ENCODE peak calls at places on chromosome 18, in four cellular contexts. G, K, Q and L are unnamed samples.

GRCh38 chr18:59432796-59433195 is 73.7 kb upstream of the LMAN1 start:
- DNase-seq in Q (no peak), G (no peak), K (no peak), L (no peak)

GRCh38 chr18:58998421-58999203 is 133.9 kb downstream of the ZNF532 start:
- DNase-seq in G (peak; percentile 70), Q (no peak), K (no peak), L (peak; percentile 28)

GRCh38 chr18:7626922-7627440 is 59.9 kb downstream of the PTPRM start:
- DNase-seq in G (peak; percentile 80), Q (no peak), K (peak; percentile 46), L (peak; percentile 9)

GRCh38 chr18:34809697-34810096 is 99.6 kb downstream of the DTNA start:
- DNase-seq in G (peak; percentile 32), K (peak; percentile 31), Q (no peak), L (no peak)

GRCh38 chr18:21264651-21265050 is 22.6 kb downstream of the GREB1L start:
- DNase-seq in K (peak; percentile 27), Q (no peak), G (no peak), L (no peak)

GRCh38 chr18:76445275-76445674 is 49.8 kb downstream of the ZNF516 start:
- DNase-seq in K (peak; percentile 12), G (peak; percentile 84), Q (no peak), L (no peak)

GRCh38 chr18:75472391-75472790 is 44.9 kb upstream of the SMIM21 start:
- DNase-seq in K (no peak), G (no peak), Q (no peak), L (no peak)

GRCh38 chr18:34493566-34494358 is 216.3 kb upstream of the DTNA start:
- DNase-seq in Q (no peak), G (no peak), K (peak; percentile 13), L (no peak)

GRCh38 chr18:48940854-48941531 is 9.8 kb downstream of the SMAD7 start:
- DNase-seq in G (peak; percentile 45), Q (no peak), K (peak; percentile 58), L (no peak)

GRCh38 chr18:77079088-77079487 is 53.5 kb downstream of the MBP start:
- DNase-seq in K (no peak), Q (no peak), G (no peak), L (no peak)

GRCh38 chr18:75090336-75090735 is 118.6 kb downstream of the PTGR3 start:
- DNase-seq in Q (no peak), G (no peak), K (no peak), L (no peak)

GRCh38 chr18:76496200-76496890 is 1.3 kb upstream of the ZNF516 start:
- DNase-seq in Q (peak; percentile 16), G (peak; percentile 74), K (no peak), L (no peak)

GRCh38 chr18:55372205-55372604 is 215.8 kb downstream of the TCF4 start:
- DNase-seq in Q (no peak), G (no peak), K (no peak), L (no peak)

GRCh38 chr18:42164556-42164955 is 209.5 kb downstream of the PIK3C3 start:
- DNase-seq in K (no peak), Q (no peak), G (no peak), L (no peak)

GRCh38 chr18:13145636-13146190 is 72.8 kb upstream of the LDLRAD4 start:
- DNase-seq in Q (no peak), G (no peak), K (no peak), L (no peak)

GRCh38 chr18:77067315-77068061 is 65.1 kb downstream of the MBP start:
- DNase-seq in G (peak; percentile 96), Q (no peak), K (peak; percentile 86), L (no peak)

GRCh38 chr18:35789543-35789942 is 182.9 kb upstream of the RMP24 start:
- DNase-seq in G (no peak), Q (no peak), K (no peak), L (no peak)

DNA sequence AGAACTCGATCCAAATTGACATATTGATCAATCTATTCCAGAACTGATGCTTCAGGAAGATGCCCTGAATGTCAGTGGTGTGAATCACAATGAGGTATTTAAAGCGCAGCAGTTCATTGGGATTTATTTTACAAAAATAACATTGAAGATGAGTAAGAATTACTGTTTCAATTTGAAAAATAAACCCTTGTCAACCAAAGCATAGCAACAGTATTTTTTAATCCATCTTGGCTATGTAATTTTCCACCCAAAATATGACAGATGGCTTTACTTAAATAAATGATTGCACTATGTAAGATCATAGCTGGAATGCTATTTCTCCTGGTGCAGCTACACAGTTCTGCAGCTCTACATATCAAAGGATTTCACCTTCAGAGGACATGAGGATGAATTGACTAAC is 398.2 kb upstream of the CDH20 start:
- DNase-seq in Q (no peak), K (no peak), G (no peak), L (no peak)
- H3K9me1 ChIP-seq in Q (no peaks in the 10 kb centered on the region), K (no peaks in the 10 kb centered on the region), G (no peaks in the 10 kb centered on the region), L (no peaks in the 10 kb centered on the region)

GRCh38 chr18:27661320-27662049 is 476.4 kb upstream of the CHST9 start:
- DNase-seq in Q (no peak), K (no peak), G (no peak), L (no peak)
- H3K9ac ChIP-seq in Q (no peak overlapping the region), K (no peak overlapping the region), G (no peak overlapping the region), L (no peak overlapping the region)

DNA sequence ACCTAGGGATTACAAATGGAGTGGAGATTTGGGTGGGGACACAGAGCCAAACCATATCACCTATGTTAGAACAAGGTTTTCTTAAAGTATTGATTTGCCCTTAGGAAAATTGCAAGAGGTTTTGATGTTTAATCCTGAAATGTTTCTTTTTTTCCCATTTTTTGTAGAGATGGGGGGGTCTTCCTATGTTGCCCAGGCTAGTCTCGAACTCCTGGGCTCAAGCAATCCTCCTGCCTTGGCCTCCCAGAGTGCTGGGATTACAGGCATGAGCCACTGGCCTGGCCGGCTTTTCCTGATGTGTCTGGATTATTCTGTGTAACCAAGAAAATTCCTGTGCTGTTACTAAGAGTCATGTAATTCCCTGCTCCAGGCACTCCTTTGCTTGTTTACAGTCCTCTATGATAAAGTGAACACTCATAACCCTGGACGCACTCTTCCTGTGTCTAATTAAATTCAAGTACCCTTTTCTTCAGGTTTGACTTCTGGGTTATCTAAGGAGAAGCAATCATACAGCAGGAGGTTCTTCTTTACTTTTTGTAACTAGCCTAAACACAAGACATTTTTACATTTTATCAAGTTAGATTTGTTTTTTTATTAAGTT is 15.0 kb upstream of the CTDP1 start:
- DNase-seq in K (no peak), Q (no peak), G (peak; percentile 85), L (peak; percentile 50)
- H3K9me1 ChIP-seq in K (no peaks in the 10 kb centered on the region), Q (no peaks in the 10 kb centered on the region), G (no peaks in the 10 kb centered on the region), L (no peaks in the 10 kb centered on the region)

GRCh38 chr18:22838639-22839487 is 94.3 kb upstream of the RBBP8 start:
- DNase-seq in Q (no peak), G (no peak), K (no peak), L (no peak)
- H3K9ac ChIP-seq in Q (no peak overlapping the region), G (peak overlapping the region; percentile 42), K (no peak overlapping the region), L (peak overlapping the region; percentile 48)

GRCh38 chr18:57073516-57074187 is 73.2 kb upstream of the BOD1L2 start:
- DNase-seq in G (no peak), Q (no peak), K (no peak), L (no peak)
- H3K9me1 ChIP-seq in G (no peaks in the 10 kb centered on the region), Q (no peaks in the 10 kb centered on the region), K (no peaks in the 10 kb centered on the region), L (no peaks in the 10 kb centered on the region)

GRCh38 chr18:79952457-79952995 is 1.1 kb upstream of the SLC66A2 start:
- DNase-seq in Q (no peak), K (no peak), G (no peak), L (no peak)
- H3K9ac ChIP-seq in Q (no peak overlapping the region), K (peak overlapping the region; percentile 54), G (peak overlapping the region; percentile 77), L (peak overlapping the region; percentile 70)

DNA sequence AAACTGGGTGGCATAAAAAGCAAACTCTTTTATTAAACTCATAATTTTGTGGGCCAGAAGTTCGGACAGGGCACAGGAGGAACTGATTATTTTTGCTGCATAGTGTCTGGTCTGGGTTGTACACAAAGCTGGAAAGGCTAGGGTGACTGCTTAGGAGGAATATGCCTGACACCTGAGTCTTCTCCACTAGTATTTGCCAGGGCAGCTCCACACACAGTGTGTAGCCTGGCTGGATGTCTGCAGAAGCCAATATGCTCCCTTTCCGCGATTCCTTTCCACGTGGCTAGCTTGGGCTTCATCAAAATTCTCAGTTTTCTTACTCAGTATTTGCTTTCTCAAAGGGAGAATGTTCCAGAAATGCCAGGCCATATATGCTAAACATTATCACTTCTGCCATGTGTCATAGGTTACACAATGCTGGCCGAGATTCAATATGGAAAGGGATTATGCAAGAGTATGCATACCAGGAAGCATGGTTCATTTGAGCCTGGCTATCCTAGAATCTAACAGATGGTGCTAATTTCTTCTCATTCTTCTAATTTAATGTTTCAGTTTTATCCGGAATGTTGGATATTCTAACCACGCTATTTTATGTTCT is 142.7 kb upstream of the DOK6 start:
- DNase-seq in G (peak; percentile 69), Q (no peak), K (peak; percentile 5), L (no peak)
- H3K9me1 ChIP-seq in G (peaks cover 3% of the 10 kb centered on the region), Q (no peaks in the 10 kb centered on the region), K (no peaks in the 10 kb centered on the region), L (no peaks in the 10 kb centered on the region)

DNA sequence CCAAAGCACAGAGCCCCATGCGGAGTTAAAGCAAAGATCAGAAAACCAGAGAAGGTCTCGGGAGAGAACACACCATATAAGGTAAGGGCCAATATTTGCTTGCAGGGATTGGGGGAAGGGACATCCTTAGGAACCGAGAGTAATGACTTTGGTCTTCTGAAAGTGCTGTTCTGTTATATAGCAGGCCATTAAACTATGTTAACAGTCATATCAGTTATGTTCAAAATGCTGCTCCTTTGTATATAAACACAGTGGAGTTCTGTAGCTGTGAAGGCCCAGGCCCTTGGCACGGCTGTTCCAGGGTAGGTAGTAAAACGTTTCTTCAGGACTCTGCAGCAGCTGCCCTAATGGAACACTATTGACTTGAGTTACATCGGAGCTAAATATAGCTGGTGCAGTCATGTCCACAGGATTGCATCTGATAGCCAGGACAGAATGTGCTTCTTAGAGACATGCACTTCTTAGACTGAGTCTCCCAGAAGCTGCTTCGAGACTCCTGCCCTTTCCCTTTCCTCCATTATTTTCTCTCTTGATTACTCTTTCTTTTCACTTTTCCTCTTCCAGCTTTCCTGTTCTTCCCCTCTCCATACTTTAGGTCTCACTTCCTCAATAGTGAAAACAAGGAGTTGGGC is 122.4 kb downstream of the SETBP1 start:
- DNase-seq in Q (no peak), G (peak; percentile 53), K (no peak), L (no peak)
- H3K9ac ChIP-seq in Q (no peak overlapping the region), G (no peak overlapping the region), K (no peak overlapping the region), L (no peak overlapping the region)